ENCODE peak calls at places on chromosomes 16 and 17, in six cellular contexts. F, D, B, Y, E and J are unnamed samples.

GRCh38 chr16:8571061-8571596 is 19.2 kb downstream of the TMEM114 start:
- DNase-seq in F (no peak), E (no peak), Y (no peak), B (no peak), D (no peak), J (no peak)

GRCh38 chr16:56649271-56649670 is 2.4 kb upstream of the MT1B start:
- DNase-seq in D (no peak), B (no peak), Y (no peak), F (no peak), E (no peak), J (no peak)

GRCh38 chr17:49280061-49280460 is 49.5 kb upstream of the PHOSPHO1 start:
- DNase-seq in D (no peak), Y (peak; percentile 43), B (no peak), E (no peak), F (no peak), J (no peak)

GRCh38 chr16:84314373-84314772 is 19.7 kb downstream of the WFDC1 start:
- DNase-seq in F (no peak), E (no peak), Y (no peak), B (no peak), D (no peak), J (no peak)

GRCh38 chr17:11797803-11798202 is 199.5 kb downstream of the ZNF18 start:
- DNase-seq in F (no peak), B (no peak), E (no peak), Y (no peak), D (no peak), J (no peak)

GRCh38 chr16:11799509-11800384 is 2.7 kb upstream of the ZC3H7A start:
- DNase-seq in D (peak; percentile 36), F (no peak), E (no peak), Y (peak; percentile 43), B (no peak), J (no peak)

GRCh38 chr17:73232587-73233373 is 28.9 kb downstream of the CPSF4L start:
- DNase-seq in Y (no peak), B (peak; percentile 33), E (no peak), D (peak; percentile 58), F (no peak), J (peak; percentile 58)

GRCh38 chr16:75264531-75264998 is 13.1 kb upstream of the BCAR1 start:
- DNase-seq in B (peak; percentile 61), F (no peak), D (no peak), E (no peak), Y (no peak), J (no peak)

DNA sequence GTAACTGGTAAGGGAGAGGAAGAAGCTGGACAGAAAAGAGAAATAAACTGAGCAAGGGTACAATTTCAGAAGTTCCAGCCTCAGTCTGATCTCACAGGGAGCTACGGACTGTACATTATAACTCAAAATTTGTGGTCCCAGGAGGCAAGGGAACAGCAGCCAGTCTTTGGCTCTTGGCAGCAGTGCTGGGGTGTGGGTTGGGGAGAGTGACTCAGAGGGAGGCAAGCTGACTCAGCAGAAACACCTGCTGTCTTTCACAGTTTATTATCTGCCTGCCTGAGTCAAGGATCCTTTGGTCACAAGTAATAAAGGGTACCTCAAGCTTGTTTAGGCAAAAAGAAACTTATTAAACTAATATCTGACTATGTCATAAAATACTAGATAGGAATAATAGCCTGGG is 73.5 kb upstream of the KIF2B start:
- DNase-seq in D (no peak), E (no peak), Y (no peak), B (no peak), F (no peak), J (no peak)
- H3K27ac ChIP-seq in D (no peak overlapping the region), E (no peak overlapping the region), Y (no peak overlapping the region), B (no peak overlapping the region), F (no peak overlapping the region), J (no peak overlapping the region)

GRCh38 chr17:15483416-15483815 is 16.0 kb upstream of the CDRT4 start:
- DNase-seq in F (no peak), Y (no peak), E (no peak), D (no peak), B (no peak), J (no peak)
- TF ChIP-seq CTCF in F (no peak), Y (no peak), E (no peak), D (no peak), B (no peak), J (no peak)

DNA sequence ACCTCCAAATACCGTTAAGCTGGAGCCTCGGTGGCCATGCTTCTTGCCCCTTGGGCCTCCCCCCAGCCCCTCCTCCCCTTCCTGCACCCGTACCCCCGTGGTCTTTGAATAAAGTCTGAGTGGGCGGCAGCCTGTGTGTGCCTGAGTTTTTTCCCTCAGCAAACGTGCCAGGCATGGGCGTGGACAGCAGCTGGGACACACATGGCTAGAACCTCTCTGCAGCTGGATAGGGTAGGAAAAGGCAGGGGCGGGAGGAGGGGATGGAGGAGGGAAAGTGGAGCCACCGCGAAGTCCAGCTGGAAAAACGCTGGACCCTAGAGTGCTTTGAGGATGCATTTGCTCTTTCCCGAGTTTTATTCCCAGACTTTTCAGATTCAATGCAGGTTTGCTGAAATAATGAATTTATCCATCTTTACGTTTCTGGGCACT is 928 bp downstream of the HBA1 start:
- DNase-seq in D (no peak), E (no peak), F (no peak), Y (no peak), B (no peak), J (no peak)
- H3K27ac ChIP-seq in D (no peak overlapping the region), E (no peak overlapping the region), F (no peak overlapping the region), Y (no peak overlapping the region), B (no peak overlapping the region), J (no peak overlapping the region)

GRCh38 chr17:6682339-6682738 is 30.8 kb downstream of the C17orf100 start:
- DNase-seq in Y (no peak), B (no peak), F (no peak), E (no peak), D (no peak), J (no peak)
- TF ChIP-seq CTCF in Y (no peak), B (no peak), F (no peak), E (no peak), D (no peak), J (no peak)

DNA sequence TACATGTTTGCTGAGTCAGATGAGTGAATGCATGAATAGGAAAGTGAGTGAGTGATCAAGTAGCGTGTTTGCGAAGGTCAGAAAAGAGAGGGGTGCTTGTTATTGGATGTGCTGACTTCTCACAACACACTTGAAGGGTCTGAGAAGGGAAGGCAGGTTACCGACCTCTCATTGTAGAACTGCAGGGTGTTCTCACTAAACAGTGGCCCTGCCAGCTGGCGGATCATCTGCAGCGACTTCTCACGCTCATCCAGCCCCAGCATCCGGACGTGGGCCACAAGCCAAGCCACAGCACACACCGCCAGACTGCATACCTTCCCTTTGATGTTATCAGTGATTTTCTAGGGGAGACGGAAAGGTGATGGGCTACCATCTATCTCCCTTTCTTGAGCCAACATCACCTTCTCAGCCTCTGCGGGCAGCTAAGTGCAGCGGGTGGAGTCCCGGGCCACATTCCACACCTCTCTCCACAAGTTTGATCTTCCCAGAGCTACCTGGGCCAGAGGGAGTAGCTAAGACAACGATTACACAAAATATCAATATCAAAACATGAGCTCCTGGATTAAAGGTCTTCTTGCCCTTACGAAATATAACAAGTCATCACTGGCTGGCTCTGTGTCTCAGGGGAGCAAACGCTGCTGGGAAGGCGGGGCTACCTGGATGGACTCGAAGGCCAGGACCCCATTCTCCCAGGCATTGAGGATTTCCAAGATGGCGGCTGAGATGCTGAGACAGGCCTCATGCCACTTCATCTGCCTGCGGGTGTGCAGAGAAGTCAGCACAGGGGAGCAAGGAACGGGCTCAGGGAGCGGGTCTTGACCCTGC is 11.0 kb downstream of the CSF3 start:
- DNase-seq in B (no peak), F (no peak), Y (no peak), D (no peak), E (no peak), J (no peak)
- H3K27ac ChIP-seq in B (peak overlapping the region; percentile 55), F (no peak overlapping the region), Y (no peak overlapping the region), D (no peak overlapping the region), E (no peak overlapping the region), J (no peak overlapping the region)

DNA sequence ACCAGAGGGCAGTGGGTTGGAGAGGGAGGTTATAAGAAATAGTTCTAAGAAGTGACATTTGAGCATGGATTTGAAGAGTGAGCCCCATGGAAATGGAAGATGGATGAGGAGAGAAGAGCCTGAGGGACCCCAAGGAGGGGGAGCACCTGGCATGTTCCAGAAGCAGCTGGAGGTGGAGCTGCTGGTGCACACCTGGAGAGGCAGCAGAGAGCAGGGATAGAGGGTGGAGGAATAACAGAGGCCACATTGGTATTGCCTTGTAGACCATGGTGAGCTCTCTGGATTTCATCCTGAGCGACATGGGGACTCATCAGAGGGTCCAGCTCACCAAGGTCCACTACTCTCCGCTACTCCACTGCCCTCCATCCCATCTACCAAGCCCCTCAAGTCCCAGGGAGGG is 22.3 kb upstream of the KDM8 start:
- DNase-seq in B (no peak), F (no peak), Y (no peak), E (no peak), D (peak; percentile 26), J (no peak)
- TF ChIP-seq CTCF in B (no peak), F (no peak), Y (no peak), E (no peak), D (peak; percentile 48), J (no peak)

GRCh38 chr17:72095316-72095715 is 25.5 kb upstream of the SOX9 start:
- DNase-seq in B (no peak), Y (no peak), D (no peak), E (no peak), F (no peak), J (no peak)
- H3K27ac ChIP-seq in B (no peak overlapping the region), Y (no peak overlapping the region), D (no peak overlapping the region), E (no peak overlapping the region), F (no peak overlapping the region), J (no peak overlapping the region)